ENCODE peak calls at places on chromosomes 11 and 22, in five cellular contexts. C is adrenal gland, X is ovary, P is testis, H is HCT116. A is an unnamed sample.

GRCh38 chr11:117931971-117932370 is 2.8 kb upstream of the TMPRSS13 start:
- DNase-seq in C (no peak), X (peak; percentile 39), P (no peak), H (no peak), A (no peak)

GRCh38 chr11:117771197-117771596 is 25.8 kb downstream of the DSCAML1 start:
- DNase-seq in C (no peak), X (no peak), P (no peak), H (no peak), A (no peak)

GRCh38 chr11:101759771-101760450 is 154.9 kb upstream of the CEP126 start:
- DNase-seq in C (no peak), X (no peak), P (no peak), H (peak; percentile 40), A (no peak)

GRCh38 chr11:106426696-106427095 is 349.2 kb downstream of the AASDHPPT start:
- DNase-seq in C (no peak), X (no peak), P (no peak), H (no peak), A (no peak)

GRCh38 chr11:68756171-68756766 is 4.9 kb upstream of the TESMIN start:
- DNase-seq in C (no peak), X (no peak), P (no peak), H (no peak), A (no peak)

GRCh38 chr11:28743101-28743550 is 634.9 kb downstream of the METTL15 start:
- DNase-seq in C (no peak), X (no peak), P (no peak), H (no peak), A (no peak)

GRCh38 chr11:46183819-46184218 is 62.6 kb upstream of the PHF21A start:
- DNase-seq in C (no peak), X (no peak), P (no peak), H (no peak), A (no peak)

GRCh38 chr11:96200243-96200642 is 142.8 kb downstream of the MAML2 start:
- DNase-seq in C (no peak), X (no peak), P (no peak), H (no peak), A (no peak)

GRCh38 chr11:62689421-62690183 is at the start of gene LRRN4CL:
- DNase-seq in C (peak; percentile 79), X (peak; percentile 97), P (peak; percentile 75), H (no peak), A (peak; percentile 72)

GRCh38 chr11:1943977-1944376 is 3.2 kb upstream of the MRPL23 start:
- DNase-seq in C (peak; percentile 17), X (peak; percentile 6), P (no peak), H (no peak), A (peak; percentile 54)

GRCh38 chr11:118295199-118295598 is 9.3 kb upstream of the CD3E start:
- DNase-seq in C (no peak), X (no peak), P (no peak), H (no peak), A (no peak)

GRCh38 chr11:73538381-73538872 is 59.5 kb downstream of the FAM168A start:
- DNase-seq in C (no peak), X (no peak), P (no peak), H (no peak), A (no peak)

GRCh38 chr11:122661182-122661945 is 5.8 kb downstream of the UBASH3B start:
- DNase-seq in C (no peak), X (no peak), P (no peak), H (no peak), A (no peak)

GRCh38 chr11:46977940-46978595 is 41.5 kb downstream of the CSTPP1 start:
- DNase-seq in C (no peak), X (no peak), P (no peak), H (no peak), A (no peak)

GRCh38 chr11:41351825-41352224 is 107.6 kb downstream of the LRRC4C start:
- DNase-seq in C (no peak), X (no peak), P (no peak), H (no peak), A (no peak)

GRCh38 chr22:35568751-35569725 is 28.4 kb downstream of the RASD2 start:
- DNase-seq in C (no peak), X (no peak), P (no peak), H (no peak), A (peak; percentile 26)

GRCh38 chr22:35587447-35587870 is 29.7 kb downstream of the MB start:
- DNase-seq in C (no peak), X (no peak), P (peak; percentile 41), H (no peak), A (peak; percentile 97)

GRCh38 chr22:47279337-47279736 is 516.9 kb downstream of the TBC1D22A start:
- DNase-seq in C (no peak), X (no peak), P (no peak), H (no peak), A (no peak)
- TF ChIP-seq CTCF in C (no peak), X (no peak), P (no peak), H (no peak), A (no peak)

DNA sequence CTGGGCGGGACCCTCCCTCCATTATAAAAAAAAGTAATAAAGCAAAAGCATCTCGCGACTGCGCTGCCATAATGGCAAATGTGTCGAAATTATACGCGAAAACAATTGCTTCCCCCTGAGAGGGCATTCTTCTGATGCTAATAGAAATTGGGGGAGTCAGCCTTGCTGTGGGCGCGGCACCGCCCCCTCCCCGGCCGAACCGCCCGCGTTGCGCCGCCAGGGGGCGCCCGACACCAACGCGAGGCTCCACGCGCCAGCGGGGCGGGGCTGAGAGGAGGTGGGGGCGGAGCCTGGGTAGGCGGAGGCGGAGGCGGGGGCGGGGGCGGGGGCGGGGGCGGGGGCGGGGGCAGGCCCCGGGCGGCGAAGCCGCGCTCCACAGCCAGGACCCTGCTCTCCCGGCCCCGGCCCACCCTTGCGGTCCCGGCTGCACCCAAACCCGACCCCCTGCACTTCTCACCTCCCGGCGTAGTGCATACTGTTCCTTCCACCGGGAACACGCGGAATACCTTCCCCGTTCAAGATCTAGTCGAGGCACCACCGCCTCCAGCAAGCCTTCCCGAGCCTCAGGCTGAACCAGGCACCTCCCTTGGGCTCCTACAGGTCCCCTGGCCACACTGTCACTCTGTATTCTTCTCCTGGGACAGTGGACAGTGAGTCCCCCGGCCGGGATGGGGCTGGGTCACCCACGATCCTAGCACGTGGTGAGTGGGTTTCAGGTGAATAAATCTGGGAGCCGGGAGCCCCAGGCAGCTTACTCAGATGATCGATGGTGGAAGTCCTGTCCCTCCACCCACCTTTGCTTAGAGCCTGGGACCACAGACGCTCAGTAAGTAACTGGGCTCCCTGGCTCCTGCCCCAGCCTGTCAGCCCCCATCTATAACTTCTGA is 15.5 kb upstream of the UPK3A start:
- DNase-seq in C (peak; percentile 88), X (peak; percentile 84), P (peak; percentile 90), H (no peak), A (peak; percentile 95)
- TF ChIP-seq POLR2A in C (no peak), X (no peak), P (no peak), H (no peak), A (no peak)

GRCh38 chr22:19773470-19774040 is 13.0 kb downstream of the TBX1 start:
- DNase-seq in C (no peak), X (no peak), P (no peak), H (no peak), A (no peak)

GRCh38 chr22:19772422-19772672 is 11.8 kb downstream of the TBX1 start:
- DNase-seq in C (no peak), X (no peak), P (no peak), H (no peak), A (no peak)

GRCh38 chr22:19770349-19771220 is 10.0 kb downstream of the TBX1 start:
- DNase-seq in C (no peak), X (no peak), P (no peak), H (no peak), A (no peak)

GRCh38 chr22:19774628-19775027 is 14.1 kb downstream of the TBX1 start:
- DNase-seq in C (no peak), X (no peak), P (no peak), H (no peak), A (no peak)

DNA sequence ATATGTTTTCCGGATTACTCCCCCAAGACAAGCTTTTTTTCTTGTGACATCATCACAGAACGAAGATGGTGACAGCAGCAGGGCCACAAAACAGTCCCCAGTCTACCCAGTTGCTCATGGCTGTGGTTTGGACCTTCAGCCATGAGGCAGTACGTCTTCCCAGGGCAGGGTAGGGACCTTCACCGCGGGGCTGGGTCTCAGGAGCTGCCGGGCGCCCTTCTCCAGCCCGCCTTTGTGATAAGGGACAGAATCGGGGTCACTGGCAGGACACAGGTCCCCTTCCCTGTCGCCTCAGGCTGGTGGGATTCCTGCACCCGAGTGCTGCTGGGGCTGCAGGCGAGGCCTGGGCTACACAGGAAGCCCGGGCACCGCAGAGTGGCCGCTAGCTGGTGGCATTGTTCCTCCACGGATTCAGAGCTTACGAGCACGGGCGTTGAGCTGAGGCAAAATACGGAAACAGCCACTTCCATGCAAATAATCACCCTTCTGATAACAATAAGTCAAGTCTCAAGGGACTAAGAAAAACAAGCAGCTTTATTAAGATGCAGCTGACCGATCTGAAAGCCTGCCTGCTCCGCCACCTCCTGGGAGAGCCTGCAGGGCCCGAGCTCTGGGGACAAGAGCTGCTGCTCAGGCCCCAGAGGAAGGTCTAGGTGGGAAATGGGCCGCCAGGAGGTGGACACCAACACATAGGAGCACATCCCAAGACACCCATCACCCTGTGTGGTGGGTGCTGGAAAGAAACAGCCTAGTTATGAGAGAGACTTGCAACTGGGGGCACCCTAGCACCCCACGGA is 12.3 kb downstream of the TBX1 start:
- DNase-seq in C (no peak), X (no peak), P (no peak), H (no peak), A (peak; percentile 68)
- TF ChIP-seq CTCF in C (no peak), X (no peak), P (no peak), H (no peak), A (no peak)

GRCh38 chr11:9787981-9788521 is 124.2 kb downstream of the SWAP70 start:
- DNase-seq in C (no peak), X (no peak), P (no peak), H (no peak), A (peak; percentile 58)
- TF ChIP-seq POLR2A in C (no peak), X (no peak), P (no peak), H (no peak), A (no peak)

DNA sequence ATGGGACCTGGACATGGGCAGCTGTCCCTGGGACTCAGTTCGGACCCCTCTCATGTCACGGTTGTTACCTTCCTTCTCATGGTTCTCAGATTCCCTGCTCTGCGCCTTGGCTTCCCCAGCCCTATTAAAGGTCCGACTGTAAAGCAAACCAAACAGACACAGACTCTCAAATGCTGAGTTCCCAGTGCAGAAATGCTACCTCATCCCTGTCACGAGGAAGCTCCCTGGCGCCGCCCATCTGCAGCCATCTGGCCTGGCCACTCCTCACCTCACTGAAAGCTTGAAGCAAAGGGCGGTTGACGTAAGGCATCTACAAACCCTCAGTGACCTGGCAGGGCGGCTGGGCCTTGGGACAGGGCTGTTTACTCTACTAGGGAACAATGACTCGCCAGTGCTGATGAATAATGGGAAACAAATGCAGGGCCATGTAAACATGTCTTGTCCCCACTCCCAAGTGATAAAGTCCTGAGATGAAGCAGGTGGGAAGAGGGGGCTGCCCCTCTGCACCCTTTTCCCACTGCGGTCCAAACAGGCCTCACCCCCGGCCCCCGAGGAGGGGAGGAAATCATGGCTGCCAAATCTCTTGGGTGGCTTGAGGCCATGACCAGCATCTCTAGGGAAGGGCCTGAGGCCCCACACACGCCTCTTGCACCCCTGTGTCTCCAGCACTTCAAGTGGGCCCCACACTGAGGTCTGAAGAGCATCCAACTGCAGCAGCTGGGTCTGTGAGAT is 49.3 kb downstream of the SCUBE1 start:
- DNase-seq in C (peak; percentile 59), X (peak; percentile 84), P (no peak), H (no peak), A (peak; percentile 66)
- TF ChIP-seq CTCF in C (no peak), X (no peak), P (no peak), H (no peak), A (no peak)